ENCODE peak calls at places on chromosomes 6 and 20, in five cellular contexts. One of them, this sample, is unnamed.

GRCh38 chr6:150006961-150007464 is 18.3 kb downstream of the RAET1L start:
- DNase-seq in CD8-positive, alpha-beta T cell: peak; percentile 54
- DNase-seq in psoas muscle: no peak
- DNase-seq in adipocyte: peak; percentile 61
- DNase-seq in Panc1: no peak
- DNase-seq in this sample: no peak

GRCh38 chr20:45299786-45300185 is 6.9 kb upstream of the RBPJL start:
- DNase-seq in CD8-positive, alpha-beta T cell: no peak
- DNase-seq in psoas muscle: no peak
- DNase-seq in adipocyte: no peak
- DNase-seq in Panc1: no peak
- DNase-seq in this sample: no peak

GRCh38 chr20:24766143-24766527 is 182.9 kb upstream of the CST7 start:
- DNase-seq in CD8-positive, alpha-beta T cell: no peak
- DNase-seq in psoas muscle: no peak
- DNase-seq in adipocyte: no peak
- DNase-seq in Panc1: no peak
- DNase-seq in this sample: no peak

GRCh38 chr6:67792996-67793395 is 842.1 kb upstream of the ADGRB3 start:
- DNase-seq in CD8-positive, alpha-beta T cell: no peak
- DNase-seq in psoas muscle: no peak
- DNase-seq in adipocyte: no peak
- DNase-seq in Panc1: no peak
- DNase-seq in this sample: no peak

GRCh38 chr20:63587781-63588591 is 13.9 kb upstream of the HELZ2 start:
- DNase-seq in CD8-positive, alpha-beta T cell: peak; percentile 54
- DNase-seq in psoas muscle: no peak
- DNase-seq in adipocyte: no peak
- DNase-seq in Panc1: no peak
- DNase-seq in this sample: no peak

GRCh38 chr6:111423055-111423633 is 59.9 kb downstream of the REV3L start:
- DNase-seq in CD8-positive, alpha-beta T cell: no peak
- DNase-seq in psoas muscle: no peak
- DNase-seq in adipocyte: peak; percentile 31
- DNase-seq in Panc1: no peak
- DNase-seq in this sample: no peak

GRCh38 chr6:133756046-133756445 is 132.9 kb upstream of the TCF21 start:
- DNase-seq in CD8-positive, alpha-beta T cell: no peak
- DNase-seq in psoas muscle: no peak
- DNase-seq in adipocyte: no peak
- DNase-seq in Panc1: no peak
- DNase-seq in this sample: no peak

GRCh38 chr20:62178316-62179161 is 4.3 kb upstream of the MTG2 start:
- DNase-seq in CD8-positive, alpha-beta T cell: no peak
- DNase-seq in psoas muscle: peak; percentile 42
- DNase-seq in adipocyte: no peak
- DNase-seq in Panc1: no peak
- DNase-seq in this sample: no peak

GRCh38 chr6:36082318-36082717 is 48.0 kb upstream of the MAPK13 start:
- DNase-seq in CD8-positive, alpha-beta T cell: no peak
- DNase-seq in psoas muscle: no peak
- DNase-seq in adipocyte: no peak
- DNase-seq in Panc1: no peak
- DNase-seq in this sample: no peak

GRCh38 chr6:155245871-155246270 is 17.9 kb upstream of the CLDN20 start:
- DNase-seq in CD8-positive, alpha-beta T cell: no peak
- DNase-seq in psoas muscle: no peak
- DNase-seq in adipocyte: peak; percentile 37
- DNase-seq in Panc1: no peak
- DNase-seq in this sample: no peak

GRCh38 chr6:112221561-112221960 is 32.8 kb downstream of the LAMA4 start:
- DNase-seq in CD8-positive, alpha-beta T cell: no peak
- DNase-seq in psoas muscle: no peak
- DNase-seq in adipocyte: peak; percentile 52
- DNase-seq in Panc1: no peak
- DNase-seq in this sample: no peak

GRCh38 chr6:71420693-71421328 is 132.2 kb downstream of the OGFRL1 start:
- DNase-seq in CD8-positive, alpha-beta T cell: peak; percentile 16
- DNase-seq in psoas muscle: peak; percentile 97
- DNase-seq in adipocyte: peak; percentile 99
- DNase-seq in Panc1: peak; percentile 89
- DNase-seq in this sample: peak; percentile 95

GRCh38 chr6:42506070-42506469 is 54.3 kb upstream of the TRERF1 start:
- DNase-seq in CD8-positive, alpha-beta T cell: no peak
- DNase-seq in psoas muscle: no peak
- DNase-seq in adipocyte: no peak
- DNase-seq in Panc1: no peak
- DNase-seq in this sample: no peak

GRCh38 chr20:47610945-47611250 is 109.2 kb downstream of the NCOA3 start:
- DNase-seq in CD8-positive, alpha-beta T cell: no peak
- DNase-seq in psoas muscle: no peak
- DNase-seq in adipocyte: no peak
- DNase-seq in Panc1: no peak
- DNase-seq in this sample: no peak

GRCh38 chr20:35434085-35435005 is 3.7 kb downstream of the GDF5 start:
- DNase-seq in CD8-positive, alpha-beta T cell: no peak
- DNase-seq in psoas muscle: peak; percentile 74
- DNase-seq in adipocyte: no peak
- DNase-seq in Panc1: no peak
- DNase-seq in this sample: peak; percentile 52

GRCh38 chr20:278607-279571 is 11.7 kb downstream of the C20orf96 start:
- DNase-seq in CD8-positive, alpha-beta T cell: no peak
- DNase-seq in psoas muscle: no peak
- DNase-seq in adipocyte: no peak
- DNase-seq in Panc1: no peak
- DNase-seq in this sample: no peak

GRCh38 chr20:33685328-33686007 is 717 bp downstream of the E2F1 start:
- DNase-seq in CD8-positive, alpha-beta T cell: no peak
- DNase-seq in psoas muscle: no peak
- DNase-seq in adipocyte: peak; percentile 38
- DNase-seq in Panc1: no peak
- DNase-seq in this sample: no peak

GRCh38 chr20:10508468-10509251 is 73.6 kb downstream of the SLX4IP start:
- DNase-seq in CD8-positive, alpha-beta T cell: no peak
- DNase-seq in psoas muscle: peak; percentile 53
- DNase-seq in adipocyte: peak; percentile 22
- DNase-seq in Panc1: no peak
- DNase-seq in this sample: no peak

GRCh38 chr6:168968228-168968627 is 285.4 kb downstream of the THBS2 start:
- DNase-seq in CD8-positive, alpha-beta T cell: peak; percentile 29
- DNase-seq in psoas muscle: peak; percentile 76
- DNase-seq in adipocyte: peak; percentile 68
- DNase-seq in Panc1: no peak
- DNase-seq in this sample: no peak

GRCh38 chr20:23143098-23143497 is 57.0 kb upstream of the CD93 start:
- DNase-seq in CD8-positive, alpha-beta T cell: no peak
- DNase-seq in psoas muscle: peak; percentile 79
- DNase-seq in adipocyte: peak; percentile 89
- DNase-seq in Panc1: peak; percentile 78
- DNase-seq in this sample: peak; percentile 65

GRCh38 chr6:3593161-3593560 is 136.3 kb upstream of the SLC22A23 start:
- DNase-seq in CD8-positive, alpha-beta T cell: no peak
- DNase-seq in psoas muscle: no peak
- DNase-seq in adipocyte: no peak
- DNase-seq in Panc1: no peak
- DNase-seq in this sample: no peak

GRCh38 chr6:27861861-27862260 is 50.3 kb downstream of the OR2B2 start:
- DNase-seq in CD8-positive, alpha-beta T cell: no peak
- DNase-seq in psoas muscle: no peak
- DNase-seq in adipocyte: no peak
- DNase-seq in Panc1: no peak
- DNase-seq in this sample: no peak

GRCh38 chr6:26623339-26623859 is 26.6 kb downstream of the ABT1 start:
- DNase-seq in CD8-positive, alpha-beta T cell: no peak
- DNase-seq in psoas muscle: no peak
- DNase-seq in adipocyte: no peak
- DNase-seq in Panc1: no peak
- DNase-seq in this sample: no peak

GRCh38 chr6:89145962-89146747 is at the start of gene PM20D2:
- DNase-seq in CD8-positive, alpha-beta T cell: peak; percentile 64
- DNase-seq in psoas muscle: peak; percentile 84
- DNase-seq in adipocyte: peak; percentile 70
- DNase-seq in Panc1: no peak
- DNase-seq in this sample: peak; percentile 75

GRCh38 chr6:142008016-142008735 is 124.5 kb upstream of the GJE1 start:
- DNase-seq in CD8-positive, alpha-beta T cell: no peak
- DNase-seq in psoas muscle: no peak
- DNase-seq in adipocyte: no peak
- DNase-seq in Panc1: no peak
- DNase-seq in this sample: no peak

GRCh38 chr6:21005816-21006553 is 471.7 kb downstream of the CDKAL1 start:
- DNase-seq in CD8-positive, alpha-beta T cell: no peak
- DNase-seq in psoas muscle: no peak
- DNase-seq in adipocyte: peak; percentile 70
- DNase-seq in Panc1: peak; percentile 86
- DNase-seq in this sample: no peak

GRCh38 chr6:2534406-2535139 is 216.1 kb downstream of the MYLK4 start:
- DNase-seq in CD8-positive, alpha-beta T cell: no peak
- DNase-seq in psoas muscle: no peak
- DNase-seq in adipocyte: no peak
- DNase-seq in Panc1: no peak
- DNase-seq in this sample: no peak

GRCh38 chr20:59602546-59603080 is 1.7 kb upstream of the PHACTR3 start:
- DNase-seq in CD8-positive, alpha-beta T cell: no peak
- DNase-seq in psoas muscle: no peak
- DNase-seq in adipocyte: no peak
- DNase-seq in Panc1: no peak
- DNase-seq in this sample: no peak

GRCh38 chr6:30882764-30883475 is 1.4 kb upstream of the DDR1 start:
- DNase-seq in CD8-positive, alpha-beta T cell: peak; percentile 38
- DNase-seq in psoas muscle: no peak
- DNase-seq in adipocyte: peak; percentile 17
- DNase-seq in Panc1: no peak
- DNase-seq in this sample: peak; percentile 83

GRCh38 chr6:10418361-10418861 is 3.5 kb upstream of the TFAP2A start:
- DNase-seq in CD8-positive, alpha-beta T cell: no peak
- DNase-seq in psoas muscle: no peak
- DNase-seq in adipocyte: no peak
- DNase-seq in Panc1: no peak
- DNase-seq in this sample: no peak

GRCh38 chr6:10417681-10418104 is 2.8 kb upstream of the TFAP2A start:
- DNase-seq in CD8-positive, alpha-beta T cell: no peak
- DNase-seq in psoas muscle: no peak
- DNase-seq in adipocyte: no peak
- DNase-seq in Panc1: no peak
- DNase-seq in this sample: peak; percentile 41

GRCh38 chr6:10415593-10416480 is 963 bp upstream of the TFAP2A start:
- DNase-seq in CD8-positive, alpha-beta T cell: no peak
- DNase-seq in psoas muscle: no peak
- DNase-seq in adipocyte: no peak
- DNase-seq in Panc1: no peak
- DNase-seq in this sample: no peak

GRCh38 chr6:10416516-10416862 is 1.6 kb upstream of the TFAP2A start:
- DNase-seq in CD8-positive, alpha-beta T cell: no peak
- DNase-seq in psoas muscle: no peak
- DNase-seq in adipocyte: no peak
- DNase-seq in Panc1: no peak
- DNase-seq in this sample: no peak

DNA sequence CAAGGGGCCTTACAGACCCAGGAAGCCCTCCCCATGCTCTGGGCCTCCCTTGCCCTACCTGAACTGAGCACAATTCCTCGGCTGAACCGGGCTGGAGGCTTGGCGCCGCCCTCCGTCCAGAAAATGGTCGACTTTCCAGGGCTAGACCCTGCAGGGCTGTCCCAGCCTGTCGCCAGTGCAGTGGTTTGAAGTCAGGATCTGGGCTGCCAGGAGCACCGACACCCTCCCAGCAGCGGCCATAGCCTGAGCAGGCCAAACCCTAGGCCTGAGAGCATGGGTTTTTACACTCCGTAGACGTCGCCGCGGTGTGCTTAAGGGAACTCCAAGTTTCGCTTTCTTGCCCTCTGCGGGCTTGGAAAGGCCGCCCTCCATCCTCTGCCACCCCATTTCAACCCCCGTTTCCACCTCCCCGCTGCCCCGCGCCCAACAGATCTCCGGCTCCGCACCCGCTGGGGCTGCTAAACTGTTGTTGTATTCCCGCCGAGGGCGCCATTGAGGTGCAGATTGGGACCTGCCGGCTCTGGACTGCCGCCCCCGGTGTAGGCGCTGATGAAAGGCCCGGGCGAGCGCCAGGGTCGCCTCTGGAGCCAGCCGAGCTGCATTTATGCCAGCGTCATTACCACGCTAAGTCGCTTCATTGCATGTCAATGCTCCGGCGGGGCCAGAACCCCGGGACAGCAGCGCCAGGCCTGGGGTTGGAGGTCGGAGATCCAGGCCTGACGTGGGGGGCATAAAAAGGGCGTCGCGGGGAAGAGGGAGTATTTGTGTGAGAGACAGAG is 2.2 kb upstream of the TFAP2A start:
- DNase-seq in CD8-positive, alpha-beta T cell: no peak
- DNase-seq in psoas muscle: no peak
- DNase-seq in adipocyte: no peak
- DNase-seq in Panc1: no peak
- DNase-seq in this sample: peak; percentile 45
- H3K4me3 ChIP-seq in CD8-positive, alpha-beta T cell: no peak overlapping the region
- H3K4me3 ChIP-seq in psoas muscle: no peak overlapping the region
- H3K4me3 ChIP-seq in adipocyte: no peak overlapping the region
- H3K4me3 ChIP-seq in Panc1: peak overlapping the region; percentile 100
- H3K4me3 ChIP-seq in this sample: peak overlapping the region; percentile 30

DNA sequence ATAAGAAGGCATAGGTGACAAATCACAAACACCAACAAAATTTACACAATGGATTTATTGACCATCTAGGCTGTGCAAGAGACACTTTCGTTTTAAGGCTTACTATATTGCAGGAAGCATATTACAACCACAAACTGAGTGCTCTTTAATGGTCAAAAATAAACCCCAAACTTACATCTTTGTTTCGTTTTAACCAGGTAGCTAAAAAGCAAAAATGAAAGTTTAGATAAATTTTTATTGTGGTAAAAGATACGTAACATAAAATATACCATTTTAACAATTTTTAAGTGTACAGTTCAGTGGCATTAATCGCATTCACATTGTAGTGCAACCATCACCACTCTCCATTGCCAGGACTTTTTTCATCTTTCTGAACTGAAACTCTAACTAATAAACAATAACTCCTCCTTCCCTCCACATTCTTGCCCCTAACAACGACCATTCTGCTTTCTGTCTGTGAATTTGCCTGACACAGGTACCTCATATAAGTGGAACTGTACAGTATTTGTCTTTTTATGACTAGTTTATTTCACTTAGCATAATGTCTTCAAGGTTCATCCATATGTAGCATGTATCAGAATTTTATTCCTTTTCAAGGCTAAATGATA is 32.3 kb upstream of the DUSP22 start:
- DNase-seq in CD8-positive, alpha-beta T cell: no peak
- DNase-seq in psoas muscle: no peak
- DNase-seq in adipocyte: no peak
- DNase-seq in Panc1: no peak
- DNase-seq in this sample: no peak
- H3K9me3 ChIP-seq in CD8-positive, alpha-beta T cell: no peaks in the 10 kb centered on the region
- H3K9me3 ChIP-seq in psoas muscle: no peaks in the 10 kb centered on the region
- H3K9me3 ChIP-seq in adipocyte: no peaks in the 10 kb centered on the region
- H3K9me3 ChIP-seq in Panc1: no peaks in the 10 kb centered on the region
- H3K9me3 ChIP-seq in this sample: no peaks in the 10 kb centered on the region

GRCh38 chr6:109002100-109002697 is 92.4 kb downstream of the SESN1 start:
- DNase-seq in CD8-positive, alpha-beta T cell: no peak
- DNase-seq in psoas muscle: no peak
- DNase-seq in adipocyte: peak; percentile 79
- DNase-seq in Panc1: no peak
- DNase-seq in this sample: no peak
- H3K4me3 ChIP-seq in CD8-positive, alpha-beta T cell: no peak overlapping the region
- H3K4me3 ChIP-seq in psoas muscle: peak overlapping the region; percentile 48
- H3K4me3 ChIP-seq in adipocyte: peak overlapping the region; percentile 45
- H3K4me3 ChIP-seq in Panc1: no peak overlapping the region
- H3K4me3 ChIP-seq in this sample: no peak overlapping the region

GRCh38 chr20:29876911-29877285 is 1380.6 kb upstream of the DEFB115 start:
- DNase-seq in CD8-positive, alpha-beta T cell: no peak
- DNase-seq in psoas muscle: no peak
- DNase-seq in adipocyte: no peak
- DNase-seq in Panc1: no peak
- DNase-seq in this sample: peak; percentile 48
- H3K9me3 ChIP-seq in CD8-positive, alpha-beta T cell: no peaks in the 10 kb centered on the region
- H3K9me3 ChIP-seq in psoas muscle: no peaks in the 10 kb centered on the region
- H3K9me3 ChIP-seq in adipocyte: peaks cover 12% of the 10 kb centered on the region
- H3K9me3 ChIP-seq in Panc1: no peaks in the 10 kb centered on the region
- H3K9me3 ChIP-seq in this sample: peaks cover 8% of the 10 kb centered on the region